ENCODE peak calls at places on chromosome 4, in ten cellular contexts. One of them, this sample, is unnamed.

GRCh38 chr4:67040315-67040714 is 505.0 kb downstream of the CENPC start:
- DNase-seq in breast epithelium: no peak
- DNase-seq in fibroblast of pulmonary artery: no peak
- DNase-seq in K562: no peak
- DNase-seq in choroid plexus epithelial cell: no peak
- DNase-seq in RWPE1: no peak
- DNase-seq in epithelial cell of esophagus: no peak
- DNase-seq in fibroblast of lung: no peak
- DNase-seq in hepatocyte: no peak
- DNase-seq in Peyer's patch: no peak
- DNase-seq in this sample: no peak

GRCh38 chr4:124167602-124168001 is 544.9 kb downstream of the ANKRD50 start:
- DNase-seq in breast epithelium: no peak
- DNase-seq in fibroblast of pulmonary artery: peak; percentile 21
- DNase-seq in K562: no peak
- DNase-seq in choroid plexus epithelial cell: no peak
- DNase-seq in RWPE1: no peak
- DNase-seq in epithelial cell of esophagus: peak; percentile 11
- DNase-seq in fibroblast of lung: peak; percentile 59
- DNase-seq in hepatocyte: no peak
- DNase-seq in Peyer's patch: no peak
- DNase-seq in this sample: no peak

GRCh38 chr4:181219783-181220416 is 1023.3 kb upstream of the TENM3 start:
- DNase-seq in breast epithelium: no peak
- DNase-seq in fibroblast of pulmonary artery: no peak
- DNase-seq in K562: no peak
- DNase-seq in choroid plexus epithelial cell: no peak
- DNase-seq in RWPE1: peak; percentile 33
- DNase-seq in epithelial cell of esophagus: peak; percentile 62
- DNase-seq in fibroblast of lung: no peak
- DNase-seq in hepatocyte: no peak
- DNase-seq in Peyer's patch: no peak
- DNase-seq in this sample: peak; percentile 17

GRCh38 chr4:161248880-161249279 is 914.9 kb downstream of the FSTL5 start:
- DNase-seq in breast epithelium: no peak
- DNase-seq in fibroblast of pulmonary artery: no peak
- DNase-seq in K562: no peak
- DNase-seq in choroid plexus epithelial cell: no peak
- DNase-seq in RWPE1: no peak
- DNase-seq in epithelial cell of esophagus: no peak
- DNase-seq in fibroblast of lung: no peak
- DNase-seq in hepatocyte: no peak
- DNase-seq in Peyer's patch: no peak
- DNase-seq in this sample: no peak

GRCh38 chr4:47145630-47146029 is 114.3 kb downstream of the GABRB1 start:
- DNase-seq in breast epithelium: no peak
- DNase-seq in fibroblast of pulmonary artery: peak; percentile 80
- DNase-seq in K562: no peak
- DNase-seq in choroid plexus epithelial cell: peak; percentile 94
- DNase-seq in RWPE1: peak; percentile 8
- DNase-seq in epithelial cell of esophagus: peak; percentile 25
- DNase-seq in fibroblast of lung: peak; percentile 93
- DNase-seq in hepatocyte: peak; percentile 76
- DNase-seq in Peyer's patch: no peak
- DNase-seq in this sample: no peak

GRCh38 chr4:165738571-165738970 is 134.5 kb upstream of the TLL1 start:
- DNase-seq in breast epithelium: no peak
- DNase-seq in fibroblast of pulmonary artery: no peak
- DNase-seq in K562: no peak
- DNase-seq in choroid plexus epithelial cell: no peak
- DNase-seq in RWPE1: peak; percentile 3
- DNase-seq in epithelial cell of esophagus: peak; percentile 74
- DNase-seq in fibroblast of lung: peak; percentile 18
- DNase-seq in hepatocyte: no peak
- DNase-seq in Peyer's patch: no peak
- DNase-seq in this sample: no peak

GRCh38 chr4:1081689-1082040 is 31.7 kb downstream of the RNF212 start:
- DNase-seq in breast epithelium: peak; percentile 14
- DNase-seq in fibroblast of pulmonary artery: peak; percentile 26
- DNase-seq in K562: no peak
- DNase-seq in choroid plexus epithelial cell: peak; percentile 28
- DNase-seq in RWPE1: peak; percentile 5
- DNase-seq in epithelial cell of esophagus: no peak
- DNase-seq in fibroblast of lung: peak; percentile 38
- DNase-seq in hepatocyte: no peak
- DNase-seq in Peyer's patch: no peak
- DNase-seq in this sample: no peak

GRCh38 chr4:153663667-153664066 is 20.4 kb upstream of the TLR2 start:
- DNase-seq in breast epithelium: no peak
- DNase-seq in fibroblast of pulmonary artery: no peak
- DNase-seq in K562: no peak
- DNase-seq in choroid plexus epithelial cell: no peak
- DNase-seq in RWPE1: no peak
- DNase-seq in epithelial cell of esophagus: no peak
- DNase-seq in fibroblast of lung: no peak
- DNase-seq in hepatocyte: no peak
- DNase-seq in Peyer's patch: no peak
- DNase-seq in this sample: no peak

GRCh38 chr4:1375761-1376322 is 28.8 kb downstream of the UVSSA start:
- DNase-seq in breast epithelium: peak; percentile 42
- DNase-seq in fibroblast of pulmonary artery: no peak
- DNase-seq in K562: no peak
- DNase-seq in choroid plexus epithelial cell: no peak
- DNase-seq in RWPE1: no peak
- DNase-seq in epithelial cell of esophagus: no peak
- DNase-seq in fibroblast of lung: no peak
- DNase-seq in hepatocyte: no peak
- DNase-seq in Peyer's patch: peak; percentile 41
- DNase-seq in this sample: no peak

GRCh38 chr4:83267835-83268475 is 16.6 kb downstream of the COQ2 start:
- DNase-seq in breast epithelium: no peak
- DNase-seq in fibroblast of pulmonary artery: no peak
- DNase-seq in K562: no peak
- DNase-seq in choroid plexus epithelial cell: no peak
- DNase-seq in RWPE1: no peak
- DNase-seq in epithelial cell of esophagus: no peak
- DNase-seq in fibroblast of lung: no peak
- DNase-seq in hepatocyte: no peak
- DNase-seq in Peyer's patch: no peak
- DNase-seq in this sample: no peak

GRCh38 chr4:155832664-155833063 is 33.4 kb downstream of the ASIC5 start:
- DNase-seq in breast epithelium: no peak
- DNase-seq in fibroblast of pulmonary artery: no peak
- DNase-seq in K562: no peak
- DNase-seq in choroid plexus epithelial cell: no peak
- DNase-seq in RWPE1: no peak
- DNase-seq in epithelial cell of esophagus: no peak
- DNase-seq in fibroblast of lung: no peak
- DNase-seq in hepatocyte: no peak
- DNase-seq in Peyer's patch: no peak
- DNase-seq in this sample: no peak

GRCh38 chr4:38177035-38177791 is 217.0 kb downstream of the PTTG2 start:
- DNase-seq in breast epithelium: no peak
- DNase-seq in fibroblast of pulmonary artery: peak; percentile 84
- DNase-seq in K562: no peak
- DNase-seq in choroid plexus epithelial cell: peak; percentile 80
- DNase-seq in RWPE1: no peak
- DNase-seq in epithelial cell of esophagus: peak; percentile 46
- DNase-seq in fibroblast of lung: peak; percentile 46
- DNase-seq in hepatocyte: no peak
- DNase-seq in Peyer's patch: no peak
- DNase-seq in this sample: no peak

GRCh38 chr4:187586892-187587291 is 408.7 kb upstream of the ZFP42 start:
- DNase-seq in breast epithelium: peak; percentile 57
- DNase-seq in fibroblast of pulmonary artery: no peak
- DNase-seq in K562: no peak
- DNase-seq in choroid plexus epithelial cell: no peak
- DNase-seq in RWPE1: no peak
- DNase-seq in epithelial cell of esophagus: no peak
- DNase-seq in fibroblast of lung: peak; percentile 6
- DNase-seq in hepatocyte: no peak
- DNase-seq in Peyer's patch: no peak
- DNase-seq in this sample: no peak

GRCh38 chr4:1242506-1243450 is 6.2 kb downstream of the CTBP1 start:
- DNase-seq in breast epithelium: peak; percentile 25
- DNase-seq in fibroblast of pulmonary artery: no peak
- DNase-seq in K562: no peak
- DNase-seq in choroid plexus epithelial cell: no peak
- DNase-seq in RWPE1: no peak
- DNase-seq in epithelial cell of esophagus: no peak
- DNase-seq in fibroblast of lung: no peak
- DNase-seq in hepatocyte: peak; percentile 2
- DNase-seq in Peyer's patch: peak; percentile 45
- DNase-seq in this sample: no peak

GRCh38 chr4:2832309-2832980 is 11.2 kb upstream of the ADD1 start:
- DNase-seq in breast epithelium: no peak
- DNase-seq in fibroblast of pulmonary artery: no peak
- DNase-seq in K562: no peak
- DNase-seq in choroid plexus epithelial cell: no peak
- DNase-seq in RWPE1: no peak
- DNase-seq in epithelial cell of esophagus: no peak
- DNase-seq in fibroblast of lung: no peak
- DNase-seq in hepatocyte: no peak
- DNase-seq in Peyer's patch: no peak
- DNase-seq in this sample: no peak

GRCh38 chr4:10243856-10244255 is 127.3 kb upstream of the WDR1 start:
- DNase-seq in breast epithelium: no peak
- DNase-seq in fibroblast of pulmonary artery: no peak
- DNase-seq in K562: no peak
- DNase-seq in choroid plexus epithelial cell: no peak
- DNase-seq in RWPE1: no peak
- DNase-seq in epithelial cell of esophagus: no peak
- DNase-seq in fibroblast of lung: no peak
- DNase-seq in hepatocyte: no peak
- DNase-seq in Peyer's patch: no peak
- DNase-seq in this sample: no peak

GRCh38 chr4:10239982-10240654 is 123.5 kb upstream of the WDR1 start:
- DNase-seq in breast epithelium: no peak
- DNase-seq in fibroblast of pulmonary artery: peak; percentile 18
- DNase-seq in K562: peak; percentile 89
- DNase-seq in choroid plexus epithelial cell: no peak
- DNase-seq in RWPE1: no peak
- DNase-seq in epithelial cell of esophagus: no peak
- DNase-seq in fibroblast of lung: no peak
- DNase-seq in hepatocyte: no peak
- DNase-seq in Peyer's patch: no peak
- DNase-seq in this sample: no peak

GRCh38 chr4:10237131-10237530 is 120.5 kb upstream of the WDR1 start:
- DNase-seq in breast epithelium: no peak
- DNase-seq in fibroblast of pulmonary artery: no peak
- DNase-seq in K562: no peak
- DNase-seq in choroid plexus epithelial cell: no peak
- DNase-seq in RWPE1: no peak
- DNase-seq in epithelial cell of esophagus: no peak
- DNase-seq in fibroblast of lung: no peak
- DNase-seq in hepatocyte: no peak
- DNase-seq in Peyer's patch: no peak
- DNase-seq in this sample: no peak

GRCh38 chr4:10245761-10246160 is 129.2 kb upstream of the WDR1 start:
- DNase-seq in breast epithelium: no peak
- DNase-seq in fibroblast of pulmonary artery: no peak
- DNase-seq in K562: no peak
- DNase-seq in choroid plexus epithelial cell: no peak
- DNase-seq in RWPE1: no peak
- DNase-seq in epithelial cell of esophagus: no peak
- DNase-seq in fibroblast of lung: no peak
- DNase-seq in hepatocyte: no peak
- DNase-seq in Peyer's patch: no peak
- DNase-seq in this sample: no peak

DNA sequence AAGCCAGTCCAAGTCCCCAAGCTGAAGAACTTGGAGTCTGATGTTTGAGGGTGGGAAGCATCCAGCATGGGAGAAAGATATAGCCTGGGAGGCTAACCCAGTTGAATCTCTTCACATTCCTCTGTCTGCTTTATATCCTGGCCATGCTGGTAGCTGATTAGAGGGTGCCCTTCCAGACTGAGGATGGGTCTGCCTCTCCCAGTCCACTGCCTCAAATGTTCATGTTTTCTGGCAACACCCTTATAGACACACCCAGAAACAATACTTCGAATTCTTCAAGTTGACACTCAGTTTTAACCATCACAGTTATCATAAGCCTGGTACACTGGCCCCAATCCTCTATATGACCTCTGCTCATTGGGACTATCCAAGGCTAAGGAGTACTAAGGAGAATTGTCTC is 124.1 kb upstream of the WDR1 start:
- DNase-seq in breast epithelium: no peak
- DNase-seq in fibroblast of pulmonary artery: no peak
- DNase-seq in K562: no peak
- DNase-seq in choroid plexus epithelial cell: no peak
- DNase-seq in RWPE1: no peak
- DNase-seq in epithelial cell of esophagus: no peak
- DNase-seq in fibroblast of lung: no peak
- DNase-seq in hepatocyte: no peak
- DNase-seq in Peyer's patch: no peak
- DNase-seq in this sample: no peak
- TF ChIP-seq CTCF in breast epithelium: no peak
- TF ChIP-seq CTCF in fibroblast of pulmonary artery: no peak
- TF ChIP-seq CTCF in K562: no peak
- TF ChIP-seq CTCF in choroid plexus epithelial cell: no peak
- TF ChIP-seq CTCF in RWPE1: no peak
- TF ChIP-seq CTCF in epithelial cell of esophagus: no peak
- TF ChIP-seq CTCF in fibroblast of lung: no peak
- TF ChIP-seq CTCF in hepatocyte: no peak
- TF ChIP-seq CTCF in Peyer's patch: no peak
- TF ChIP-seq CTCF in this sample: no peak

GRCh38 chr4:109815151-109816081 is at the start of gene GAR1:
- DNase-seq in breast epithelium: peak; percentile 84
- DNase-seq in fibroblast of pulmonary artery: peak; percentile 94
- DNase-seq in K562: peak; percentile 98
- DNase-seq in choroid plexus epithelial cell: peak; percentile 95
- DNase-seq in RWPE1: peak; percentile 92
- DNase-seq in epithelial cell of esophagus: peak; percentile 98
- DNase-seq in fibroblast of lung: peak; percentile 96
- DNase-seq in hepatocyte: peak; percentile 95
- DNase-seq in Peyer's patch: peak; percentile 91
- DNase-seq in this sample: peak; percentile 79
- TF ChIP-seq CTCF in breast epithelium: no peak
- TF ChIP-seq CTCF in fibroblast of pulmonary artery: no peak
- TF ChIP-seq CTCF in K562: peak; percentile 9
- TF ChIP-seq CTCF in choroid plexus epithelial cell: no peak
- TF ChIP-seq CTCF in RWPE1: no peak
- TF ChIP-seq CTCF in epithelial cell of esophagus: no peak
- TF ChIP-seq CTCF in fibroblast of lung: no peak
- TF ChIP-seq CTCF in hepatocyte: no peak
- TF ChIP-seq CTCF in Peyer's patch: no peak
- TF ChIP-seq CTCF in this sample: no peak

GRCh38 chr4:101649790-101650450 is 140.6 kb upstream of the BANK1 start:
- DNase-seq in breast epithelium: no peak
- DNase-seq in fibroblast of pulmonary artery: peak; percentile 39
- DNase-seq in K562: no peak
- DNase-seq in choroid plexus epithelial cell: peak; percentile 31
- DNase-seq in RWPE1: peak; percentile 83
- DNase-seq in epithelial cell of esophagus: peak; percentile 94
- DNase-seq in fibroblast of lung: peak; percentile 37
- DNase-seq in hepatocyte: no peak
- DNase-seq in Peyer's patch: no peak
- DNase-seq in this sample: no peak
- TF ChIP-seq CTCF in breast epithelium: no peak
- TF ChIP-seq CTCF in fibroblast of pulmonary artery: no peak
- TF ChIP-seq CTCF in K562: no peak
- TF ChIP-seq CTCF in choroid plexus epithelial cell: no peak
- TF ChIP-seq CTCF in RWPE1: no peak
- TF ChIP-seq CTCF in epithelial cell of esophagus: no peak
- TF ChIP-seq CTCF in fibroblast of lung: no peak
- TF ChIP-seq CTCF in hepatocyte: no peak
- TF ChIP-seq CTCF in Peyer's patch: no peak
- TF ChIP-seq CTCF in this sample: no peak

GRCh38 chr4:17562157-17562556 is 14.8 kb upstream of the LAP3 start:
- DNase-seq in breast epithelium: no peak
- DNase-seq in fibroblast of pulmonary artery: no peak
- DNase-seq in K562: peak; percentile 17
- DNase-seq in choroid plexus epithelial cell: no peak
- DNase-seq in RWPE1: no peak
- DNase-seq in epithelial cell of esophagus: peak; percentile 7
- DNase-seq in fibroblast of lung: no peak
- DNase-seq in hepatocyte: no peak
- DNase-seq in Peyer's patch: no peak
- DNase-seq in this sample: no peak
- TF ChIP-seq CTCF in breast epithelium: no peak
- TF ChIP-seq CTCF in fibroblast of pulmonary artery: no peak
- TF ChIP-seq CTCF in K562: peak; percentile 36
- TF ChIP-seq CTCF in choroid plexus epithelial cell: peak; percentile 26
- TF ChIP-seq CTCF in RWPE1: no peak
- TF ChIP-seq CTCF in epithelial cell of esophagus: peak; percentile 26
- TF ChIP-seq CTCF in fibroblast of lung: no peak
- TF ChIP-seq CTCF in hepatocyte: no peak
- TF ChIP-seq CTCF in Peyer's patch: no peak
- TF ChIP-seq CTCF in this sample: no peak